ENCODE peak calls at places on chromosomes 3 and 15, in seven cellular contexts. P is HAP-1, N is BE2C, R is Karpas-422, Q is psoas muscle, S is testis, B is breast epithelium. V is an unnamed sample.

GRCh38 chr3:58434990-58435389 is 1.4 kb upstream of the PDHB start:
- DNase-seq in P (peak), N (no peak), R (no peak), Q (no peak), S (no peak), B (no peak), V (no peak)

GRCh38 chr3:134373278-134373941 is 837 bp downstream of the AMOTL2 start:
- DNase-seq in P (peak), N (peak), R (no peak), Q (peak), S (peak), B (peak), V (peak)

GRCh38 chr3:74129611-74130010 is 484.8 kb downstream of the CNTN3 start:
- DNase-seq in P (no peak), N (no peak), R (no peak), Q (no peak), S (no peak), B (no peak), V (no peak)

GRCh38 chr3:99250821-99251355 is 349.4 kb upstream of the DCBLD2 start:
- DNase-seq in P (no peak), N (no peak), R (no peak), Q (no peak), S (peak), B (no peak), V (no peak)

GRCh38 chr15:51837784-51838183 is 8.3 kb downstream of the TMOD3 start:
- DNase-seq in P (no peak), N (no peak), R (peak), Q (no peak), S (no peak), B (no peak), V (no peak)

GRCh38 chr15:82535566-82536408 is 4.5 kb downstream of the RPS17 start:
- DNase-seq in P (peak), N (no peak), R (peak), Q (no peak), S (no peak), B (no peak), V (no peak)

GRCh38 chr3:3783155-3783554 is 16.1 kb upstream of the LRRN1 start:
- DNase-seq in P (no peak), N (no peak), R (no peak), Q (no peak), S (no peak), B (no peak), V (no peak)

GRCh38 chr3:107235193-107235922 is 141.9 kb upstream of the CCDC54 start:
- DNase-seq in P (peak), N (peak), R (no peak), Q (no peak), S (peak), B (no peak), V (no peak)

GRCh38 chr3:190854062-190854461 is 8.4 kb downstream of the GMNC start:
- DNase-seq in P (no peak), N (no peak), R (no peak), Q (no peak), S (no peak), B (no peak), V (no peak)

DNA sequence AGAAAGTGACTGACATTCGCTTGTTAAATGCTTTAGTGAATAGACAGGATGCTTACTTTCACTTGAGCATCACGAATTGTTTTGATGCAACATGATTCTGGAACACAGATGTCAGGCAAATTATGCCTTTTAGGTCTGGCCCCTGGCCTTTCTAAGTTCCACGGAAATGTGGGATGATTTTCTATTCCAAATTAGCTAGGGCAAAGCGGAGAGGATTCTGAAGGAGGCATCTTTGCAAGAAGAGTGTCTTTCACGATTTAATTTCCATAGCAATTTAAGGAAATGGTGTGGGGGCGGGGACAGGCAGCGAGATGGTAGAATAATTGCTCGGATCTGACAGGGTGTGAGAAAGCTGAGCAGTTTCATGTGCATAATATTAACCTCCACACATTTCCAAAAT is 238.5 kb upstream of the KCNMB2 start:
- DNase-seq in P (no peak), N (no peak), R (no peak), Q (no peak), S (no peak), B (no peak), V (no peak)
- H3K4me3 ChIP-seq in P (no peak), N (no peak), R (no peak), Q (no peak), S (no peak), B (no peak), V (no peak)

GRCh38 chr15:99408236-99409096 is 157.2 kb downstream of the LRRC28 start:
- DNase-seq in P (no peak), N (peak), R (no peak), Q (no peak), S (peak), B (no peak), V (no peak)

GRCh38 chr15:99409097-99409473 is 156.7 kb upstream of the MEF2A start:
- DNase-seq in P (no peak), N (peak), R (peak), Q (peak), S (peak), B (no peak), V (no peak)

GRCh38 chr15:99406120-99406519 is 154.8 kb downstream of the LRRC28 start:
- DNase-seq in P (no peak), N (no peak), R (no peak), Q (no peak), S (no peak), B (no peak), V (no peak)

GRCh38 chr15:99406716-99407487 is 155.6 kb downstream of the LRRC28 start:
- DNase-seq in P (no peak), N (no peak), R (no peak), Q (no peak), S (no peak), B (no peak), V (no peak)

DNA sequence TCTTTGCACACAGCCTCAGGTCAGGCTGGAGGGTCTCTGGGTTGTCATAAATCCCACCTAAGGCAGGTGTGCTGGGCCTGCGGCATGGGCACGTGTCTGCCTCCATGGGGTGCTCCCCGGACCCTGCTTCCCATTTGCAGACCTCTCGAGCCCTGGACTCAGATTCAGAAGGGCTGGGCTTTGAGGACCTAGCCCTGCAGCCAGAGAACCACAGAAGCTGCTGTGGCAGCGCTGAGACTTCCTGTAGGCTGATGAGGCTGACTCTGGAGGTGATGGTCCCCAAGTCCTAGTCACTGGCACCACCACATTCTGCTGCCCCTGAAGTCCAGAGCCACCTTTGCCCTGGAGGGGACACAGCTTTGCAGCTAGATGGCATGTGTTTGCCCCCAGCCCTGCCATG is 156.4 kb downstream of the LRRC28 start:
- DNase-seq in P (no peak), N (no peak), R (no peak), Q (no peak), S (no peak), B (no peak), V (no peak)
- H3K4me3 ChIP-seq in P (no peak), N (no peak), R (no peak), Q (no peak), S (no peak), B (no peak), V (no peak)

GRCh38 chr3:186493507-186493906 is 50.7 kb downstream of the CRYGS start:
- DNase-seq in P (no peak), N (no peak), R (no peak), Q (no peak), S (no peak), B (no peak), V (no peak)

GRCh38 chr3:186492594-186492993 is 51.6 kb downstream of the CRYGS start:
- DNase-seq in P (no peak), N (peak), R (no peak), Q (no peak), S (no peak), B (no peak), V (no peak)

GRCh38 chr3:186497608-186498007 is 46.6 kb downstream of the CRYGS start:
- DNase-seq in P (no peak), N (no peak), R (no peak), Q (no peak), S (no peak), B (no peak), V (no peak)

GRCh38 chr3:186496635-186497034 is 47.5 kb downstream of the CRYGS start:
- DNase-seq in P (no peak), N (no peak), R (no peak), Q (no peak), S (no peak), B (no peak), V (no peak)

DNA sequence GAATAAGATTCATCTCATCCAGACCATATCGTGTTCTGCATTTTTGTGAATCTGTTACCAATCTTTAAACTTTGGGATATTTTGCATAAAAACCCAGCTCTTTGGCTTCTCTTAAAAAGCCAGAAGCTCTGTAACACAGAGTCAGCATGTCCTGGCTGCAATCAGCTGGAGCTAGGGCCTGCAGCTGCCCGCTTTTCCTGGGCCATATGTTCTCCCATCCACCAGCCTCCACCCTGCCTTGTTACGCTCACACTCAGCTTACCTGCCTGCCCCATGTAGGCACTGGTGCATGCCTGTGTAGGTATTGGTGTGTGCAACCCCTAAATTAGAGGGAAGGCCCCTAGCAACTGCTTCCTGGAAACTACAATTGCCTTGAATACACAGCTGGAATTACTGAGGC is 48.2 kb downstream of the CRYGS start:
- DNase-seq in P (no peak), N (no peak), R (no peak), Q (no peak), S (no peak), B (no peak), V (no peak)
- H3K4me3 ChIP-seq in P (no peak), N (no peak), R (no peak), Q (no peak), S (no peak), B (no peak), V (no peak)

GRCh38 chr3:146498002-146498736 is 28.8 kb upstream of the PLSCR2 start:
- DNase-seq in P (no peak), N (no peak), R (no peak), Q (no peak), S (no peak), B (no peak), V (no peak)
- H3K4me3 ChIP-seq in P (no peak), N (no peak), R (no peak), Q (no peak), S (no peak), B (no peak), V (no peak)

DNA sequence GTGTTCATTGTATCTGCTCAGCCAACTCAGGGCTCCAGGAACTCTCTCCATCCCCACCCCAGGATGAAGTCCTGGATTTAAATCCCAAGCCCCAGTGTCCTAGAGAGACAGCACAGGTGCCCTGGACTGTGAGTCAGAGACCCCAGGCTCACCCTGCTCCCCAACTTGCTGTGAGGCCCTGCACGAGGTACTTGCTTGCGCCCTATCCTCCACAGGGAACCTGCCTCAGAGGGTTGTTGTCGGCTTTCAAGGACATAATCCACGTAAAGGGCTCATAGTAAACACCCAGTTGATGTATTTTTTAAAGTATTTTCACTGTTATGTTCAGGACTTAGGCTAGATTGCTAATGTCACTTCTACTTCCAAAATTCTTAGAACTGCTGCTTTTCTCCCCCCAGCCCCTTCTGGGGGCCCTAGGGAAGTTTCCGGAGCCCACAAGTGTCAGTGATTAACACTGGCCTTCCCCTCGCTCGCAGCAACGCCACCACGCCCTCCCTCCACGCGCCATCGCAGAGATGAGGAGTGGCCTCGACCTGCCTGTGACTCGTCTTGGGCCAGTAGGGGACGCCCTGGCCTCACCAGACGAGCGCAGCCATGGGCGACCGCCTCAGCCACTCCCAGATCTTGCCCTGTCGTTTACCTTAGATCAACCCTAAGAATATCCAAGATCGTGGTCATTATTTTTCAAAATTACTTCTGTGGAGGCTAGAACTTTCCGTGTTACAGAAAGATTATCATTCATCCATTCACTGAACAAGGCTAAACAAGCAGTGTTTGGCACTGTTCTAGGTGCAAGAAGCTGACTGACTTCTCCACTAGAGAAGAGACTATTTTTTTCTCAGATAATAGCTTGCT is 6.0 kb upstream of the SRP14 start:
- DNase-seq in P (peak), N (peak), R (peak), Q (peak), S (peak), B (peak), V (no peak)
- H3K4me3 ChIP-seq in P (no peak), N (peak), R (peak), Q (peak), S (no peak), B (no peak), V (no peak)

GRCh38 chr3:100603449-100603848 is 6.0 kb upstream of the ADGRG7 start:
- DNase-seq in P (peak), N (peak), R (peak), Q (no peak), S (no peak), B (no peak), V (no peak)
- H3K4me3 ChIP-seq in P (no peak), N (no peak), R (peak), Q (no peak), S (no peak), B (peak), V (no peak)

DNA sequence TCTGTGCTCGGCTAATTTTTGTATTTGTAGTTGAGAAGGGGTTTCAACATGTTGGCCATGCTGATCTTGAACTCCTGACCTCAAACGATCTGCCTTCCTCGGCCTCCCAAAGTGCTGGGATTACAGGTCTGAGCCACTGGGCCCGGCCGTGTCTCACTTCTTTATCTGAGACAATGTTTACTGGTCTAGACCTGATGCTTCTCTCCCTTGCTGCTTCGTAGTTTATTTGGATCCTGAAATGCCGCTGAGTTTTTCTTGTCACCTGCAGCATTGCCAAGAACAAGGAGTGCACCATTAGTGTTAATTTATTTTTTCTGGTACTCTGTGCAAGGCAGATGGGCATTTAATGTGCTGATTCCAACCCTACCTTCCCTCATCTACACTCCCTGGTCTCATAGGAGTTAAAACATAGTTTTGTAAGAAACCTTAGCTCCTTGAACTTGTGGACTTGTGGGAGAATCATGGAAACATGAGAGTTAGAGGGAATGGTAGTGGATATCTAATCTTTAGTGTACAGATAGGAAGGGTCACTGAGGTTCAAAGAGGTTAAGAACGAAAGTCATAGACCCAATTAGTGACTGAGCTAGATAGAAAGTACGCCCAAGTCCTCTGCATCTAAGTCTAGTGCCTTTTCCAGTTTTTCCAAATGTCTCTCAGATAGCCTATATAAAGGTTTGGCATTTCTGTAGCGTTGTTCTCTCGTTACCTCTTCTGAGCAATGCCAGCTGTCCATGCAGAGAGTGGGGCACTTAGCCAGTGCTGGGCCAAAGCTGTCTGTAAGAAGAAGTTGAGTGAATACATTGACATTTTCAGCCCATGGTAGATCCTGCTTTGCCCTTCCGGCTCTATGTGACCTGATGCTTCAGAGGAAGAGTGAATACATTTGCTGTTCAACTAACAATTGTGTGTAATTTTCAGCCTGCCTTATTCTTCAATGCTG is 244.1 kb downstream of the LPP start:
- DNase-seq in P (no peak), N (no peak), R (no peak), Q (no peak), S (no peak), B (no peak), V (no peak)
- H3K4me3 ChIP-seq in P (no peak), N (no peak), R (no peak), Q (peak), S (no peak), B (no peak), V (no peak)

DNA sequence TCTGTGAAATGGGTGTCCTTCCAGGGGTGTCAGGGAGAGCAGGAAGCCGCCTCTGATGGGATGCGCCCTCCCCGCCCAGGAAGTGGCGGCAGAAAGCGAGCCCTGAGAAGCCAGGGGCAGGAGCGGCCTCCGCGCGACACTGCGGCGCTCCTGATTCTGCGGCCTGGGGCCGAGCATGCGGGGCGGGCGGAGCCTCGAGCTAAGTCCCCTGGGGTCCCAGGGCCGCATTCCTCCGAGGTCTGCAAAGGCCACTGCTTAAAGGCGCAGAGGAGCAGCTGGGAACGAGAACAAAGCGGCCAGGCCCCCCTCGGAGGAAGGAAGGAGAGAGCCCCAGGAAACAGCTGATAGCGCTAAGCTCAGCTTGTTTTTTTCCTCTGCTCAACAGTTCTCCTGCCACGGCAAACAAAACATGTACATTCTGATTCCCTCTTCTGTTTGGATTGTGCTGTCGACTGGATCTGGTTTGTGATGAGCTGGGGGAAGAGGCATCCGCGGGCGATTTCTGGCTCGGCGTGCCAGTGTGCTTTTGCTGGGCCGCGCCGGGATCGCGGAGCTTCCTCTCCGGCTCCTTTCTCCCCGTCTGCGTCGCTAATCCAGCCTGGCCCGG is 34.1 kb downstream of the GRK7 start:
- DNase-seq in P (peak), N (no peak), R (no peak), Q (peak), S (peak), B (no peak), V (no peak)
- H3K4me3 ChIP-seq in P (no peak), N (no peak), R (no peak), Q (peak), S (peak), B (peak), V (peak)